ENCODE peak calls at places on chromosomes 11 and 22, in eight cellular contexts. H is nephron progenitor cell, W is kidney, E is foreskin fibroblast, O is A549, S is NB4, D is left ventricle myocardium inferior, Z is GM23338. T is an unnamed sample.

GRCh38 chr11:61706452-61707400 is 26.5 kb downstream of the DAGLA start:
- DNase-seq in Z (no peak), W (no peak), S (peak), H (peak), D (no peak), E (no peak), O (no peak), T (no peak)

GRCh38 chr11:2586793-2587131 is 113.0 kb downstream of the KCNQ1OT1 start:
- DNase-seq in D (no peak), H (peak), E (no peak), O (no peak), Z (no peak), W (no peak), S (no peak), T (no peak)

GRCh38 chr11:63609971-63610580 is 4.2 kb downstream of the PLAAT3 start:
- DNase-seq in D (no peak), O (no peak), Z (no peak), S (no peak), H (no peak), W (no peak), E (no peak), T (no peak)

GRCh38 chr22:50190182-50190951 is 4.7 kb downstream of the TRABD start:
- DNase-seq in D (peak), O (peak), W (peak), E (peak), H (peak), Z (peak), S (peak), T (no peak)

GRCh38 chr11:819943-820649 is 1.4 kb downstream of the PNPLA2 start:
- DNase-seq in W (peak), E (peak), H (peak), Z (peak), S (peak), O (peak), D (peak), T (peak)

GRCh38 chr11:72617080-72617744 is 57.0 kb downstream of the PDE2A start:
- DNase-seq in H (no peak), E (peak), D (no peak), Z (no peak), O (no peak), S (peak), W (no peak), T (no peak)

GRCh38 chr11:128733440-128734115 is 39.7 kb downstream of the FLI1 start:
- DNase-seq in D (no peak), S (peak), Z (peak), O (no peak), H (no peak), W (no peak), E (peak), T (no peak)

GRCh38 chr11:44840526-44840925 is 110.2 kb downstream of the TP53I11 start:
- DNase-seq in D (no peak), O (no peak), W (no peak), E (no peak), Z (no peak), H (no peak), S (no peak), T (no peak)

GRCh38 chr11:79546366-79546765 is 105.5 kb upstream of the TENM4 start:
- DNase-seq in D (no peak), E (no peak), W (no peak), S (no peak), Z (no peak), H (no peak), O (no peak), T (no peak)

GRCh38 chr11:123771664-123772063 is 17.3 kb upstream of the OR6X1 start:
- DNase-seq in D (no peak), H (no peak), W (no peak), S (no peak), O (no peak), Z (no peak), E (no peak), T (no peak)

GRCh38 chr22:44049369-44050231 is 25.5 kb downstream of the PARVB start:
- DNase-seq in Z (no peak), E (no peak), W (no peak), D (no peak), H (no peak), O (no peak), S (no peak), T (no peak)

GRCh38 chr22:18005201-18005926 is 19.0 kb downstream of the MICAL3 start:
- DNase-seq in H (no peak), D (no peak), O (no peak), W (no peak), Z (no peak), E (no peak), S (no peak), T (no peak)

GRCh38 chr11:70601861-70602575 is 203.7 kb downstream of the CTTN start:
- DNase-seq in Z (no peak), H (no peak), E (no peak), S (peak), O (no peak), W (peak), D (no peak), T (no peak)

GRCh38 chr22:47697861-47698260 is 935.4 kb downstream of the TBC1D22A start:
- DNase-seq in W (no peak), D (no peak), Z (no peak), S (no peak), E (no peak), O (no peak), H (no peak), T (no peak)

GRCh38 chr11:2237457-2238238 is 32.7 kb downstream of the ASCL2 start:
- DNase-seq in H (no peak), S (no peak), D (no peak), E (no peak), W (no peak), Z (no peak), O (no peak), T (no peak)

GRCh38 chr11:6531267-6531752 is 34.2 kb downstream of the DNHD1 start:
- DNase-seq in H (peak), D (no peak), W (no peak), Z (peak), E (peak), S (peak), O (peak), T (peak)

GRCh38 chr11:36177837-36178236 is 111.4 kb downstream of the COMMD9 start:
- DNase-seq in H (no peak), E (no peak), W (no peak), O (no peak), S (peak), Z (no peak), D (no peak), T (no peak)

GRCh38 chr11:57464343-57465181 is 4.2 kb downstream of the RTN4RL2 start:
- DNase-seq in S (no peak), H (no peak), Z (peak), D (no peak), O (no peak), W (no peak), E (peak), T (no peak)

GRCh38 chr11:62687508-62688396 is 1.6 kb downstream of the LRRN4CL start:
- DNase-seq in S (peak), O (no peak), E (peak), H (no peak), W (peak), D (peak), Z (peak), T (no peak)

GRCh38 chr11:113705871-113706654 is at the start of gene TMPRSS5:
- DNase-seq in H (no peak), D (no peak), O (no peak), Z (no peak), S (peak), E (no peak), W (no peak), T (no peak)

GRCh38 chr11:26761382-26761781 is 39.5 kb upstream of the SLC5A12 start:
- DNase-seq in H (no peak), O (no peak), E (no peak), W (no peak), S (no peak), Z (no peak), D (no peak), T (no peak)

GRCh38 chr22:35413624-35414023 is 13.7 kb downstream of the MCM5 start:
- DNase-seq in S (no peak), H (no peak), Z (no peak), D (no peak), O (no peak), E (no peak), W (no peak), T (no peak)

GRCh38 chr22:46830001-46830715 is 67.7 kb downstream of the TBC1D22A start:
- DNase-seq in H (no peak), W (no peak), E (peak), O (peak), D (peak), S (no peak), Z (no peak), T (no peak)

GRCh38 chr11:113663567-113663966 is 42.5 kb downstream of the TMPRSS5 start:
- DNase-seq in E (no peak), Z (no peak), O (no peak), S (no peak), H (no peak), W (no peak), D (no peak), T (no peak)

GRCh38 chr11:97761175-97761574 is 1259.6 kb upstream of the CNTN5 start:
- DNase-seq in O (no peak), W (no peak), S (no peak), D (no peak), H (no peak), E (no peak), Z (no peak), T (no peak)

GRCh38 chr11:114243461-114244372 is 52.5 kb upstream of the NNMT start:
- DNase-seq in H (no peak), W (no peak), D (peak), Z (no peak), E (peak), S (no peak), O (no peak), T (no peak)

GRCh38 chr22:41909290-41910049 is 5.4 kb downstream of the SHISA8 start:
- DNase-seq in S (no peak), Z (peak), H (no peak), O (no peak), D (no peak), W (no peak), E (no peak), T (peak)

GRCh38 chr22:43005106-43005505 is 9.8 kb downstream of the PACSIN2 start:
- DNase-seq in H (no peak), W (peak), Z (no peak), E (peak), S (no peak), D (no peak), O (no peak), T (no peak)

GRCh38 chr11:127627629-127628462 is 627.3 kb upstream of the KIRREL3 start:
- DNase-seq in D (no peak), W (peak), E (no peak), H (no peak), O (no peak), Z (no peak), S (no peak), T (no peak)

GRCh38 chr11:10322830-10323792 is 18.2 kb downstream of the ADM start:
- DNase-seq in H (no peak), E (peak), O (peak), Z (peak), D (peak), W (no peak), S (peak), T (peak)

GRCh38 chr11:131624526-131624925 is 254.1 kb downstream of the NTM start:
- DNase-seq in S (no peak), H (no peak), E (no peak), Z (no peak), O (no peak), D (no peak), W (no peak), T (no peak)

GRCh38 chr11:120034176-120034575 is 103.7 kb downstream of the TRIM29 start:
- DNase-seq in O (no peak), D (no peak), H (no peak), E (no peak), W (no peak), S (no peak), Z (no peak), T (no peak)

GRCh38 chr22:38162881-38163843 is 18.5 kb downstream of the PLA2G6 start:
- DNase-seq in Z (no peak), W (peak), S (peak), E (no peak), O (no peak), H (no peak), D (no peak), T (no peak)

GRCh38 chr22:45490836-45491235 is 11.8 kb upstream of the FBLN1 start:
- DNase-seq in D (no peak), S (no peak), H (no peak), W (peak), O (no peak), E (no peak), Z (no peak), T (no peak)

GRCh38 chr11:95084509-95084908 is 5.1 kb upstream of the ENDOD1 start:
- DNase-seq in W (no peak), Z (no peak), S (no peak), E (peak), H (no peak), D (no peak), O (no peak), T (no peak)

GRCh38 chr22:36922097-36922608 is 8.7 kb downstream of the CSF2RB start:
- DNase-seq in W (peak), E (no peak), O (no peak), D (no peak), Z (peak), H (peak), S (no peak), T (peak)

GRCh38 chr22:37489994-37490393 is 3.8 kb upstream of the MFNG start:
- DNase-seq in Z (no peak), W (no peak), H (no peak), D (no peak), O (no peak), E (no peak), S (no peak), T (no peak)

GRCh38 chr11:74844865-74845264 is 96.2 kb downstream of the RNF169 start:
- DNase-seq in H (no peak), S (no peak), W (no peak), Z (no peak), E (no peak), D (no peak), O (no peak), T (no peak)

GRCh38 chr11:74840486-74840885 is 91.8 kb downstream of the RNF169 start:
- DNase-seq in D (no peak), W (no peak), Z (no peak), H (no peak), O (no peak), E (no peak), S (no peak), T (no peak)

GRCh38 chr11:74839971-74840370 is 91.3 kb downstream of the RNF169 start:
- DNase-seq in O (no peak), S (peak), H (no peak), W (no peak), D (no peak), Z (no peak), E (peak), T (no peak)

GRCh38 chr11:74844072-74844471 is 95.4 kb downstream of the RNF169 start:
- DNase-seq in Z (no peak), S (no peak), D (no peak), W (no peak), H (no peak), O (no peak), E (peak), T (no peak)

DNA sequence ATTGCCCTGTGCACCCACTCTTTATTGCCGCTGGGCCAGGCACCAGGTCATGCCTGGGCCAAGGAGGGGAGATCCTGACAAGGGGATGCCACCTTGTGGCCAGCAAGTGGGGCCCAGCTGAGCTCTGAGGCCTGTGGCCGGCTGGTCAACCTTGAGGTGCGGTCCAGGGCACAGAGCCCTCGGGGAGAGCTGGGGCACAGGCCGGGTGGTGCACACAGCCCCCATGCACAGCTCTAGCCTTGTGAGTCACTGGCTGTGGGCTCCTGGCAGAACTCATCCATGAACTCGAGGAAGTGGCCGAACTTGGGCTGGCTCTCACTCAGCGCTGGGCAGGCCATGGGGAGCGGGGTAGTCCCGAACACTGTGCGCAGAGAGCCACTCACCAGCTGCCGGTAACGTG is 94.3 kb downstream of the RNF169 start:
- DNase-seq in Z (peak), D (no peak), O (no peak), W (no peak), S (no peak), E (no peak), H (no peak), T (no peak)
- TF ChIP-seq CTCF in Z (peak), D (no peak), O (no peak), W (no peak), S (no peak), E (no peak), H (no peak), T (no peak)

GRCh38 chr22:30600925-30601324 is 6.0 kb upstream of the TCN2 start:
- DNase-seq in O (no peak), H (no peak), Z (no peak), S (peak), W (no peak), E (no peak), D (no peak), T (no peak)

GRCh38 chr22:30601464-30601863 is 5.5 kb upstream of the TCN2 start:
- DNase-seq in Z (no peak), E (no peak), S (no peak), O (no peak), W (no peak), D (no peak), H (no peak), T (no peak)

GRCh38 chr22:30604723-30605122 is 2.3 kb upstream of the TCN2 start:
- DNase-seq in W (no peak), S (no peak), Z (no peak), H (no peak), O (no peak), D (no peak), E (no peak), T (no peak)

GRCh38 chr22:30598986-30599385 is 7.3 kb upstream of the PES1 start:
- DNase-seq in H (no peak), E (peak), O (no peak), Z (no peak), S (no peak), D (no peak), W (no peak), T (no peak)

GRCh38 chr22:30602049-30602448 is 4.9 kb upstream of the TCN2 start:
- DNase-seq in W (no peak), D (no peak), E (peak), H (no peak), Z (peak), O (no peak), S (peak), T (no peak)
- TF ChIP-seq CTCF in W (peak), D (peak), E (peak), H (peak), Z (peak), O (peak), S (peak), T (no peak)

GRCh38 chr22:39281126-39281525 is 36.3 kb upstream of the PDGFB start:
- DNase-seq in H (no peak), D (no peak), O (no peak), W (no peak), E (no peak), S (no peak), Z (no peak), T (no peak)

GRCh38 chr22:39284983-39285382 is 34.4 kb downstream of the RPL3 start:
- DNase-seq in D (no peak), Z (no peak), H (no peak), E (no peak), W (no peak), O (no peak), S (no peak), T (no peak)

GRCh38 chr22:39284142-39284980 is 35.1 kb downstream of the RPL3 start:
- DNase-seq in E (no peak), S (no peak), W (no peak), Z (no peak), O (no peak), D (no peak), H (no peak), T (no peak)

GRCh38 chr22:39282642-39283311 is 36.6 kb downstream of the RPL3 start:
- DNase-seq in Z (no peak), D (no peak), W (no peak), E (no peak), H (no peak), O (no peak), S (no peak), T (no peak)

DNA sequence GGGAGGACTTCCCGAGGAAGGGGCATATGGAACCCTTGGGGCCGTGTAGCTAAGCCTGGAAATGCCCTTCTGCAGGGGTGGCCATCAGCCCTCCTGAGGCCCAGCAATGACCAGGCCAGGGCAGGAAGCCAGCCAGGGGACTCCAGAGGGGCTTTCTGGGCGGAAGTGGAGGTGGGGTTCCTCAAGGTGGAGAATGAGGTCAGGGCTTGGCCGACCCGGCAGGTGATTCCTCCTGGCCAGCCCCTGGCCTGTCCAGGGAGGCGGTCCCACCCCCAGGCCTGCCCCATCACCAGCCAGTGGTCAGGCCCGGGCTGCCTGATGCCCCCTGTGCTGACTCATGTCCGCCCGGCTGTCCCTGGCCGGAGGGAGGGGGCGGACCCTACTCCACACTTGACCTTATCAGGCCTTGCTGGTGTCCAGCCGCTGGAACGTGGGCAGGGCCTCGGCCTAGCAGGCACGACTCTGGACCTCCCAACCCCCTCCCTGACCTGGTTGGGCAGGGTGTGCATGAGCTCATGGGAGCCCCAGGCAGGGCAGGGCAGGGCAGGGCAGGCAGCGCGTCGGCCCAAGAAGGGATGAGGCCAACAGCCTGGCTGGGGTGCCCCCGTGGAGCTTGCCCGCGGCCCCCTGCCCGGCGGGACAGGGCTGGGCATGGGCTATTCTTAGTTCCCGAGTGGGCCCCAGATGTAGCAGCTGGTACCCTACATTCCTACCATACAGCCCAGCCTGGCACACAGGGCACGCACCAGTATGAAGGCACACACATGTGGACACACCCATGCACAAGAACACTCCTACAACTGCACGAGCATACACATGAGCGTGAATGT is 35.9 kb downstream of the RPL3 start:
- DNase-seq in O (no peak), D (peak), H (no peak), Z (no peak), S (no peak), E (no peak), W (peak), T (no peak)
- TF ChIP-seq CTCF in O (no peak), D (no peak), H (no peak), Z (no peak), S (no peak), E (no peak), W (no peak), T (no peak)

GRCh38 chr11:18253222-18253621 is 4.8 kb upstream of the SAA2 start:
- DNase-seq in W (no peak), E (no peak), Z (no peak), D (no peak), O (no peak), H (no peak), S (no peak), T (no peak)
- TF ChIP-seq CTCF in W (no peak), E (no peak), Z (no peak), D (no peak), O (no peak), H (no peak), S (no peak), T (no peak)

DNA sequence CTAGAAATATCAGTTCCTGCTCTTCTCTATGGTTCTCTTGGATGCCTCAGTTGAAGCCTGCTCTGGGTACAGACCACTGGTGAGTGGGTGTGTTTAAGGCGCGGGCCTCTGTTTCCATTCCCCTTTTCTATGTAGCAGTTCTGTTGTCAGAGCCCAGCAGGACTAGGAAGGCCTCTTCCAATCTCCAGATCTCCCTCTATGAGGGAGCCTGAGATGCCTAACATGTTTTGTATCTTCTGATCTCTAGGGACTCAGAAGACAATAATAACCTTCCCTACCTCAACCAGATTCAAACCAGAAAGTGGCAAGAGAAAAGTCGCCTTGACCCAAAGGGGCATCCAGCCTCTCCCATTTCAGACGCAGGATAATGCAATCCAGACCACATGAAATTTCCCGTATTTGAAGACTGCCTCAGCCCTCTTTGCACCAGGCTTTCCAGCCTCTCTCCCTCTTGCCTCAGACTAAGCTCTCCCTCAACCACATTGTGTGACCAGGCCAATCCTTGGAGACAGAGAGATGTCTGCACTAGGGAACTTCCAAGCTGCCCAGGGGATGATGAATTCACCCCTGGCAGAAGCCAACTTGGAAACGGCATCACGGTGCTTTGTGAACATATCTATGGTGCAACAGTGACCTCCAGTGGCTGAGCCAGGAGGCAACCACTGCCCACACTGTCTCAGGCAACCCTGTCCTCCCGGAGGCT is 150.1 kb upstream of the UBASH3B start:
- DNase-seq in Z (peak), O (peak), W (peak), S (peak), E (peak), D (peak), H (peak), T (peak)
- TF ChIP-seq CTCF in Z (peak), O (peak), W (peak), S (peak), E (peak), D (peak), H (peak), T (peak)

T was measured in endothelial cell.